ENCODE peak calls at places on chromosome 16, in seven cellular contexts. One of them, this sample, is unnamed.

GRCh38 chr16:66604376-66605176 is at the start of gene CMTM3:
- DNase-seq in AG09319: no peak
- DNase-seq in HS-5: no peak
- DNase-seq in amygdala: no peak
- DNase-seq in activated B cell treated with CpG ODN at 0.5 μM for 24 hours: peak
- DNase-seq in COR-L47: peak
- DNase-seq in fibroblast of lung: peak
- DNase-seq in this sample: peak

GRCh38 chr16:9610727-9611126 is 519.3 kb downstream of the HAPSTR1 start:
- DNase-seq in AG09319: no peak
- DNase-seq in HS-5: no peak
- DNase-seq in amygdala: no peak
- DNase-seq in activated B cell treated with CpG ODN at 0.5 μM for 24 hours: no peak
- DNase-seq in COR-L47: no peak
- DNase-seq in fibroblast of lung: no peak
- DNase-seq in this sample: no peak

GRCh38 chr16:50535506-50536257 is 12.5 kb upstream of the NKD1 start:
- DNase-seq in AG09319: no peak
- DNase-seq in HS-5: no peak
- DNase-seq in amygdala: no peak
- DNase-seq in activated B cell treated with CpG ODN at 0.5 μM for 24 hours: no peak
- DNase-seq in COR-L47: no peak
- DNase-seq in fibroblast of lung: no peak
- DNase-seq in this sample: no peak

GRCh38 chr16:15053904-15054303 is 2.0 kb downstream of the NTAN1 start:
- DNase-seq in AG09319: no peak
- DNase-seq in HS-5: no peak
- DNase-seq in amygdala: no peak
- DNase-seq in activated B cell treated with CpG ODN at 0.5 μM for 24 hours: no peak
- DNase-seq in COR-L47: no peak
- DNase-seq in fibroblast of lung: no peak
- DNase-seq in this sample: no peak

GRCh38 chr16:73385701-73386100 is 337.8 kb upstream of the ZFHX3 start:
- DNase-seq in AG09319: no peak
- DNase-seq in HS-5: no peak
- DNase-seq in amygdala: no peak
- DNase-seq in activated B cell treated with CpG ODN at 0.5 μM for 24 hours: no peak
- DNase-seq in COR-L47: no peak
- DNase-seq in fibroblast of lung: no peak
- DNase-seq in this sample: no peak

GRCh38 chr16:62642677-62643076 is 606.4 kb upstream of the CDH8 start:
- DNase-seq in AG09319: no peak
- DNase-seq in HS-5: no peak
- DNase-seq in amygdala: no peak
- DNase-seq in activated B cell treated with CpG ODN at 0.5 μM for 24 hours: no peak
- DNase-seq in COR-L47: no peak
- DNase-seq in fibroblast of lung: no peak
- DNase-seq in this sample: no peak

GRCh38 chr16:15572329-15573001 is 70.5 kb downstream of the MARF1 start:
- DNase-seq in AG09319: peak
- DNase-seq in HS-5: peak
- DNase-seq in amygdala: no peak
- DNase-seq in activated B cell treated with CpG ODN at 0.5 μM for 24 hours: no peak
- DNase-seq in COR-L47: no peak
- DNase-seq in fibroblast of lung: peak
- DNase-seq in this sample: no peak

GRCh38 chr16:87326151-87326571 is 9.0 kb upstream of the C16orf95 start:
- DNase-seq in AG09319: no peak
- DNase-seq in HS-5: no peak
- DNase-seq in amygdala: no peak
- DNase-seq in activated B cell treated with CpG ODN at 0.5 μM for 24 hours: no peak
- DNase-seq in COR-L47: no peak
- DNase-seq in fibroblast of lung: no peak
- DNase-seq in this sample: no peak

GRCh38 chr16:50675686-50676610 is 5.2 kb downstream of the SNX20 start:
- DNase-seq in AG09319: no peak
- DNase-seq in HS-5: no peak
- DNase-seq in amygdala: no peak
- DNase-seq in activated B cell treated with CpG ODN at 0.5 μM for 24 hours: no peak
- DNase-seq in COR-L47: no peak
- DNase-seq in fibroblast of lung: no peak
- DNase-seq in this sample: no peak

GRCh38 chr16:72122308-72122707 is 28.7 kb downstream of the DHX38 start:
- DNase-seq in AG09319: no peak
- DNase-seq in HS-5: no peak
- DNase-seq in amygdala: no peak
- DNase-seq in activated B cell treated with CpG ODN at 0.5 μM for 24 hours: no peak
- DNase-seq in COR-L47: no peak
- DNase-seq in fibroblast of lung: no peak
- DNase-seq in this sample: no peak

GRCh38 chr16:58137581-58137980 is 8.4 kb upstream of the CFAP20 start:
- DNase-seq in AG09319: no peak
- DNase-seq in HS-5: no peak
- DNase-seq in amygdala: no peak
- DNase-seq in activated B cell treated with CpG ODN at 0.5 μM for 24 hours: no peak
- DNase-seq in COR-L47: no peak
- DNase-seq in fibroblast of lung: no peak
- DNase-seq in this sample: no peak

GRCh38 chr16:88343276-88343791 is 39.4 kb upstream of the ZNF469 start:
- DNase-seq in AG09319: no peak
- DNase-seq in HS-5: no peak
- DNase-seq in amygdala: no peak
- DNase-seq in activated B cell treated with CpG ODN at 0.5 μM for 24 hours: no peak
- DNase-seq in COR-L47: no peak
- DNase-seq in fibroblast of lung: no peak
- DNase-seq in this sample: no peak

GRCh38 chr16:30637952-30638351 is 12.8 kb upstream of the PRR14 start:
- DNase-seq in AG09319: no peak
- DNase-seq in HS-5: peak
- DNase-seq in amygdala: no peak
- DNase-seq in activated B cell treated with CpG ODN at 0.5 μM for 24 hours: no peak
- DNase-seq in COR-L47: peak
- DNase-seq in fibroblast of lung: peak
- DNase-seq in this sample: no peak

GRCh38 chr16:19014456-19014855 is 30.7 kb downstream of the TMC7 start:
- DNase-seq in AG09319: no peak
- DNase-seq in HS-5: no peak
- DNase-seq in amygdala: no peak
- DNase-seq in activated B cell treated with CpG ODN at 0.5 μM for 24 hours: no peak
- DNase-seq in COR-L47: no peak
- DNase-seq in fibroblast of lung: no peak
- DNase-seq in this sample: no peak

GRCh38 chr16:50165473-50165872 is 12.4 kb downstream of the TENT4B start:
- DNase-seq in AG09319: no peak
- DNase-seq in HS-5: no peak
- DNase-seq in amygdala: no peak
- DNase-seq in activated B cell treated with CpG ODN at 0.5 μM for 24 hours: no peak
- DNase-seq in COR-L47: no peak
- DNase-seq in fibroblast of lung: no peak
- DNase-seq in this sample: no peak

GRCh38 chr16:67277999-67278772 is 1.1 kb upstream of the PLEKHG4 start:
- DNase-seq in AG09319: peak
- DNase-seq in HS-5: peak
- DNase-seq in amygdala: no peak
- DNase-seq in activated B cell treated with CpG ODN at 0.5 μM for 24 hours: no peak
- DNase-seq in COR-L47: no peak
- DNase-seq in fibroblast of lung: peak
- DNase-seq in this sample: no peak

GRCh38 chr16:12439443-12440232 is 364.0 kb downstream of the CPPED1 start:
- DNase-seq in AG09319: no peak
- DNase-seq in HS-5: no peak
- DNase-seq in amygdala: no peak
- DNase-seq in activated B cell treated with CpG ODN at 0.5 μM for 24 hours: no peak
- DNase-seq in COR-L47: peak
- DNase-seq in fibroblast of lung: no peak
- DNase-seq in this sample: no peak

GRCh38 chr16:75058815-75059214 is 57.8 kb downstream of the LDHD start:
- DNase-seq in AG09319: no peak
- DNase-seq in HS-5: no peak
- DNase-seq in amygdala: no peak
- DNase-seq in activated B cell treated with CpG ODN at 0.5 μM for 24 hours: no peak
- DNase-seq in COR-L47: no peak
- DNase-seq in fibroblast of lung: peak
- DNase-seq in this sample: no peak

GRCh38 chr16:56669840-56670639 is 426 bp downstream of the MT1H start:
- DNase-seq in AG09319: no peak
- DNase-seq in HS-5: no peak
- DNase-seq in amygdala: no peak
- DNase-seq in activated B cell treated with CpG ODN at 0.5 μM for 24 hours: no peak
- DNase-seq in COR-L47: no peak
- DNase-seq in fibroblast of lung: no peak
- DNase-seq in this sample: no peak

GRCh38 chr16:57818377-57819055 is 16.2 kb upstream of the KIFC3 start:
- DNase-seq in AG09319: no peak
- DNase-seq in HS-5: no peak
- DNase-seq in amygdala: no peak
- DNase-seq in activated B cell treated with CpG ODN at 0.5 μM for 24 hours: no peak
- DNase-seq in COR-L47: peak
- DNase-seq in fibroblast of lung: no peak
- DNase-seq in this sample: no peak

GRCh38 chr16:85575910-85576309 is 37.2 kb upstream of the GSE1 start:
- DNase-seq in AG09319: no peak
- DNase-seq in HS-5: no peak
- DNase-seq in amygdala: no peak
- DNase-seq in activated B cell treated with CpG ODN at 0.5 μM for 24 hours: no peak
- DNase-seq in COR-L47: no peak
- DNase-seq in fibroblast of lung: no peak
- DNase-seq in this sample: no peak

GRCh38 chr16:24544640-24545039 is 5.3 kb downstream of the RBBP6 start:
- DNase-seq in AG09319: no peak
- DNase-seq in HS-5: no peak
- DNase-seq in amygdala: no peak
- DNase-seq in activated B cell treated with CpG ODN at 0.5 μM for 24 hours: no peak
- DNase-seq in COR-L47: no peak
- DNase-seq in fibroblast of lung: peak
- DNase-seq in this sample: no peak

GRCh38 chr16:49967012-49967559 is 57.9 kb upstream of the CNEP1R1 start:
- DNase-seq in AG09319: no peak
- DNase-seq in HS-5: no peak
- DNase-seq in amygdala: no peak
- DNase-seq in activated B cell treated with CpG ODN at 0.5 μM for 24 hours: no peak
- DNase-seq in COR-L47: no peak
- DNase-seq in fibroblast of lung: no peak
- DNase-seq in this sample: no peak

GRCh38 chr16:46620265-46621005 is 744 bp downstream of the SHCBP1 start:
- DNase-seq in AG09319: no peak
- DNase-seq in HS-5: no peak
- DNase-seq in amygdala: no peak
- DNase-seq in activated B cell treated with CpG ODN at 0.5 μM for 24 hours: no peak
- DNase-seq in COR-L47: no peak
- DNase-seq in fibroblast of lung: no peak
- DNase-seq in this sample: no peak

GRCh38 chr16:51685498-51685897 is 534.4 kb upstream of the SALL1 start:
- DNase-seq in AG09319: no peak
- DNase-seq in HS-5: no peak
- DNase-seq in amygdala: no peak
- DNase-seq in activated B cell treated with CpG ODN at 0.5 μM for 24 hours: no peak
- DNase-seq in COR-L47: no peak
- DNase-seq in fibroblast of lung: no peak
- DNase-seq in this sample: no peak

GRCh38 chr16:89332248-89333245 is 115.0 kb downstream of the ZNF778 start:
- DNase-seq in AG09319: no peak
- DNase-seq in HS-5: no peak
- DNase-seq in amygdala: no peak
- DNase-seq in activated B cell treated with CpG ODN at 0.5 μM for 24 hours: no peak
- DNase-seq in COR-L47: no peak
- DNase-seq in fibroblast of lung: no peak
- DNase-seq in this sample: no peak

GRCh38 chr16:76241735-76242134 is 35.5 kb upstream of the CNTNAP4 start:
- DNase-seq in AG09319: no peak
- DNase-seq in HS-5: no peak
- DNase-seq in amygdala: no peak
- DNase-seq in activated B cell treated with CpG ODN at 0.5 μM for 24 hours: no peak
- DNase-seq in COR-L47: no peak
- DNase-seq in fibroblast of lung: no peak
- DNase-seq in this sample: no peak

GRCh38 chr16:59973966-59974365 is 1239.8 kb upstream of the GOT2 start:
- DNase-seq in AG09319: no peak
- DNase-seq in HS-5: peak
- DNase-seq in amygdala: no peak
- DNase-seq in activated B cell treated with CpG ODN at 0.5 μM for 24 hours: no peak
- DNase-seq in COR-L47: no peak
- DNase-seq in fibroblast of lung: no peak
- DNase-seq in this sample: no peak

GRCh38 chr16:77896357-77896972 is 108.1 kb downstream of the VAT1L start:
- DNase-seq in AG09319: no peak
- DNase-seq in HS-5: no peak
- DNase-seq in amygdala: no peak
- DNase-seq in activated B cell treated with CpG ODN at 0.5 μM for 24 hours: no peak
- DNase-seq in COR-L47: no peak
- DNase-seq in fibroblast of lung: peak
- DNase-seq in this sample: no peak

GRCh38 chr16:22694887-22695382 is 119.0 kb upstream of the HS3ST2 start:
- DNase-seq in AG09319: peak
- DNase-seq in HS-5: peak
- DNase-seq in amygdala: no peak
- DNase-seq in activated B cell treated with CpG ODN at 0.5 μM for 24 hours: no peak
- DNase-seq in COR-L47: no peak
- DNase-seq in fibroblast of lung: peak
- DNase-seq in this sample: no peak

GRCh38 chr16:15983898-15984297 is 34.5 kb downstream of the ABCC1 start:
- DNase-seq in AG09319: peak
- DNase-seq in HS-5: no peak
- DNase-seq in amygdala: no peak
- DNase-seq in activated B cell treated with CpG ODN at 0.5 μM for 24 hours: no peak
- DNase-seq in COR-L47: peak
- DNase-seq in fibroblast of lung: peak
- DNase-seq in this sample: no peak

GRCh38 chr16:85621698-85622433 is 8.7 kb downstream of the GSE1 start:
- DNase-seq in AG09319: no peak
- DNase-seq in HS-5: no peak
- DNase-seq in amygdala: no peak
- DNase-seq in activated B cell treated with CpG ODN at 0.5 μM for 24 hours: no peak
- DNase-seq in COR-L47: no peak
- DNase-seq in fibroblast of lung: no peak
- DNase-seq in this sample: no peak

GRCh38 chr16:88773812-88774291 is 11.2 kb downstream of the PIEZO1 start:
- DNase-seq in AG09319: peak
- DNase-seq in HS-5: peak
- DNase-seq in amygdala: no peak
- DNase-seq in activated B cell treated with CpG ODN at 0.5 μM for 24 hours: no peak
- DNase-seq in COR-L47: no peak
- DNase-seq in fibroblast of lung: peak
- DNase-seq in this sample: no peak

GRCh38 chr16:81265658-81266451 is 27.4 kb downstream of the BCO1 start:
- DNase-seq in AG09319: peak
- DNase-seq in HS-5: no peak
- DNase-seq in amygdala: no peak
- DNase-seq in activated B cell treated with CpG ODN at 0.5 μM for 24 hours: no peak
- DNase-seq in COR-L47: peak
- DNase-seq in fibroblast of lung: peak
- DNase-seq in this sample: no peak

GRCh38 chr16:15605869-15606520 is 37.0 kb downstream of the MARF1 start:
- DNase-seq in AG09319: no peak
- DNase-seq in HS-5: no peak
- DNase-seq in amygdala: no peak
- DNase-seq in activated B cell treated with CpG ODN at 0.5 μM for 24 hours: no peak
- DNase-seq in COR-L47: no peak
- DNase-seq in fibroblast of lung: no peak
- DNase-seq in this sample: no peak